ENCODE peak calls at places on chromosomes 12 and 14, in five cellular contexts. I, K, U, R and C are unnamed samples.

GRCh38 chr14:105091335-105092123 is 26.3 kb upstream of the GPR132 start:
- DNase-seq in U (no peak), R (no peak), K (no peak), I (peak), C (peak)

GRCh38 chr12:115983226-115983798 is 294.2 kb downstream of the MED13L start:
- DNase-seq in R (no peak), I (no peak), U (no peak), K (peak), C (no peak)

GRCh38 chr14:68487805-68488590 is 304.9 kb downstream of the ZFP36L1 start:
- DNase-seq in R (no peak), I (peak), K (no peak), U (no peak), C (peak)

GRCh38 chr12:12083688-12084087 is 12.9 kb downstream of the BCL2L14 start:
- DNase-seq in I (no peak), R (no peak), K (no peak), U (no peak), C (no peak)

GRCh38 chr14:96091941-96092411 is 52.8 kb downstream of the C14orf132 start:
- DNase-seq in K (no peak), I (peak), R (no peak), U (no peak), C (no peak)

GRCh38 chr12:27493260-27493935 is 30.6 kb upstream of the PPFIBP1 start:
- DNase-seq in R (no peak), K (no peak), U (no peak), I (peak), C (peak)

GRCh38 chr14:102221026-102221425 is 81.3 kb downstream of the WDR20 start:
- DNase-seq in R (no peak), K (peak), I (peak), U (no peak), C (no peak)

GRCh38 chr14:105165134-105165704 is 3.4 kb downstream of the JAG2 start:
- DNase-seq in I (no peak), K (no peak), R (no peak), U (no peak), C (no peak)

GRCh38 chr12:30138483-30138882 is 354.7 kb upstream of the TMTC1 start:
- DNase-seq in K (no peak), I (no peak), R (no peak), U (no peak), C (no peak)